ENCODE peak calls at places on chromosomes 13 and 19, in nine cellular contexts. G is tibial nerve, C is transverse colon, T is suprapubic skin, S is SK-N-SH, J is A549, U is stomach, L is K562, O is ovary. B is an unnamed sample. For H3K4me1, the result is how much of the 10 kb centered on the place peaks cover.

GRCh38 chr19:19460761-19461265 is 54.5 kb downstream of the TSSK6 start:
- DNase-seq in G (peak), C (peak), T (peak), S (peak), J (no peak), U (peak), L (no peak), O (peak), B (peak)

GRCh38 chr19:33950141-33950805 is 153.6 kb downstream of the KCTD15 start:
- DNase-seq in G (no peak), C (no peak), T (no peak), S (peak), J (no peak), U (no peak), L (no peak), O (no peak), B (no peak)

GRCh38 chr19:49853852-49854849 is 3.2 kb downstream of the PTOV1 start:
- DNase-seq in G (no peak), C (no peak), T (no peak), S (no peak), J (no peak), U (no peak), L (no peak), O (peak), B (no peak)

GRCh38 chr13:39036212-39036611 is 1.7 kb downstream of the PROSER1 start:
- DNase-seq in G (no peak), C (peak), T (no peak), S (no peak), J (no peak), U (no peak), L (no peak), O (no peak), B (no peak)

GRCh38 chr13:36904219-36904618 is 15.8 kb downstream of the SMAD9 start:
- DNase-seq in G (no peak), C (peak), T (no peak), S (no peak), J (no peak), U (no peak), L (no peak), O (no peak), B (no peak)

GRCh38 chr19:15871570-15871969 is 26.3 kb downstream of the CYP4F2 start:
- DNase-seq in G (no peak), C (peak), T (no peak), S (no peak), J (no peak), U (no peak), L (peak), O (no peak), B (no peak)

GRCh38 chr13:26941345-26942174 is 181.0 kb upstream of the GPR12 start:
- DNase-seq in G (no peak), C (no peak), T (no peak), S (no peak), J (no peak), U (no peak), L (no peak), O (no peak), B (no peak)

GRCh38 chr13:111505175-111505777 is 184.8 kb downstream of the TEX29 start:
- DNase-seq in G (no peak), C (no peak), T (peak), S (peak), J (peak), U (peak), L (peak), O (no peak), B (no peak)

GRCh38 chr19:48258350-48258749 is 2.6 kb upstream of the CARD8 start:
- DNase-seq in G (no peak), C (no peak), T (no peak), S (no peak), J (no peak), U (no peak), L (no peak), O (no peak), B (no peak)

GRCh38 chr13:111897178-111897845 is 169.6 kb upstream of the SOX1 start:
- DNase-seq in G (no peak), C (no peak), T (peak), S (no peak), J (no peak), U (no peak), L (no peak), O (no peak), B (peak)

GRCh38 chr13:39106216-39106995 is 68.2 kb downstream of the NHLRC3 start:
- DNase-seq in G (no peak), C (peak), T (no peak), S (no peak), J (no peak), U (no peak), L (no peak), O (no peak), B (no peak)

GRCh38 chr19:39133431-39134270 is 8.1 kb downstream of the PAK4 start:
- DNase-seq in G (no peak), C (peak), T (no peak), S (peak), J (no peak), U (peak), L (no peak), O (peak), B (no peak)

GRCh38 chr19:2051771-2052704 is 994 bp upstream of the MKNK2 start:
- DNase-seq in G (no peak), C (peak), T (peak), S (no peak), J (no peak), U (peak), L (no peak), O (peak), B (peak)

GRCh38 chr13:44815507-44816074 is 173.7 kb downstream of the NUFIP1 start:
- DNase-seq in G (no peak), C (no peak), T (no peak), S (no peak), J (peak), U (no peak), L (no peak), O (peak), B (no peak)

GRCh38 chr13:67230243-67230773 is at the start of gene PCDH9:
- DNase-seq in G (peak), C (peak), T (peak), S (peak), J (peak), U (peak), L (peak), O (peak), B (peak)

GRCh38 chr19:17090501-17091074 is 15.0 kb downstream of the MYO9B start:
- DNase-seq in G (no peak), C (no peak), T (no peak), S (no peak), J (no peak), U (no peak), L (no peak), O (no peak), B (no peak)

GRCh38 chr13:41905600-41906254 is 55.2 kb downstream of the VWA8 start:
- DNase-seq in G (no peak), C (no peak), T (no peak), S (peak), J (peak), U (no peak), L (peak), O (no peak), B (no peak)

GRCh38 chr19:38617764-38618589 is at the start of gene MAP4K1:
- DNase-seq in G (no peak), C (peak), T (no peak), S (no peak), J (no peak), U (peak), L (no peak), O (peak), B (no peak)

GRCh38 chr13:44649118-44649455 is 73.0 kb upstream of the TSC22D1 start:
- DNase-seq in G (no peak), C (no peak), T (no peak), S (no peak), J (no peak), U (no peak), L (no peak), O (no peak), B (no peak)

GRCh38 chr13:111061338-111062045 is 53.6 kb upstream of the ARHGEF7 start:
- DNase-seq in G (no peak), C (no peak), T (no peak), S (no peak), J (no peak), U (no peak), L (no peak), O (no peak), B (no peak)

GRCh38 chr13:52405369-52405766 is 604 bp downstream of the THSD1 start:
- DNase-seq in G (no peak), C (no peak), T (no peak), S (peak), J (peak), U (no peak), L (no peak), O (no peak), B (no peak)

GRCh38 chr19:5343848-5344247 is 3.2 kb upstream of the PTPRS start:
- DNase-seq in G (no peak), C (no peak), T (no peak), S (no peak), J (no peak), U (no peak), L (no peak), O (no peak), B (no peak)

GRCh38 chr19:45290381-45290931 is 32.2 kb downstream of the CKM start:
- DNase-seq in G (no peak), C (no peak), T (no peak), S (no peak), J (no peak), U (no peak), L (no peak), O (no peak), B (no peak)

GRCh38 chr19:46351241-46352041 is 4.6 kb downstream of the PPP5C start:
- DNase-seq in G (no peak), C (peak), T (peak), S (no peak), J (peak), U (peak), L (no peak), O (no peak), B (peak)

GRCh38 chr13:110008816-110009215 is 222.4 kb upstream of the IRS2 start:
- DNase-seq in G (no peak), C (no peak), T (no peak), S (no peak), J (no peak), U (no peak), L (no peak), O (no peak), B (no peak)

GRCh38 chr13:63435668-63436275 is 2020.1 kb upstream of the PCDH20 start:
- DNase-seq in G (no peak), C (no peak), T (no peak), S (no peak), J (peak), U (no peak), L (no peak), O (no peak), B (no peak)

GRCh38 chr13:51467730-51468129 is 14.9 kb upstream of the INTS6 start:
- DNase-seq in G (no peak), C (no peak), T (no peak), S (no peak), J (no peak), U (no peak), L (no peak), O (no peak), B (no peak)

GRCh38 chr13:21060063-21060826 is 1.1 kb downstream of the LATS2 start:
- DNase-seq in G (no peak), C (peak), T (no peak), S (no peak), J (peak), U (peak), L (no peak), O (peak), B (peak)

GRCh38 chr13:87919956-87920355 is 248.8 kb downstream of the SLITRK5 start:
- DNase-seq in G (no peak), C (no peak), T (no peak), S (no peak), J (no peak), U (no peak), L (no peak), O (no peak), B (no peak)

GRCh38 chr13:79393564-79394249 is 12.3 kb downstream of the RBM26 start:
- DNase-seq in G (no peak), C (peak), T (no peak), S (no peak), J (no peak), U (peak), L (no peak), O (no peak), B (no peak)

GRCh38 chr19:16702123-16702522 is 17.5 kb upstream of the NWD1 start:
- DNase-seq in G (peak), C (no peak), T (peak), S (peak), J (no peak), U (no peak), L (no peak), O (no peak), B (peak)

GRCh38 chr13:66657165-66657895 is 572.8 kb downstream of the PCDH9 start:
- DNase-seq in G (no peak), C (no peak), T (no peak), S (peak), J (peak), U (peak), L (no peak), O (no peak), B (peak)

GRCh38 chr13:92510416-92510815 is 716.2 kb upstream of the GPC6 start:
- DNase-seq in G (no peak), C (no peak), T (no peak), S (no peak), J (no peak), U (no peak), L (no peak), O (no peak), B (no peak)

GRCh38 chr19:12783226-12783848 is 7.9 kb upstream of the JUNB start:
- DNase-seq in G (no peak), C (no peak), T (no peak), S (no peak), J (peak), U (no peak), L (no peak), O (no peak), B (no peak)

GRCh38 chr13:55464222-55464621 is 1676.5 kb upstream of the PRR20A start:
- DNase-seq in G (no peak), C (no peak), T (no peak), S (no peak), J (no peak), U (no peak), L (no peak), O (no peak), B (no peak)

GRCh38 chr19:6021878-6022569 is 44.1 kb upstream of the RANBP3 start:
- DNase-seq in G (peak), C (peak), T (peak), S (peak), J (peak), U (peak), L (peak), O (peak), B (peak)

GRCh38 chr13:66805657-66806056 is 424.5 kb downstream of the PCDH9 start:
- DNase-seq in G (no peak), C (no peak), T (no peak), S (no peak), J (peak), U (peak), L (no peak), O (no peak), B (no peak)

DNA sequence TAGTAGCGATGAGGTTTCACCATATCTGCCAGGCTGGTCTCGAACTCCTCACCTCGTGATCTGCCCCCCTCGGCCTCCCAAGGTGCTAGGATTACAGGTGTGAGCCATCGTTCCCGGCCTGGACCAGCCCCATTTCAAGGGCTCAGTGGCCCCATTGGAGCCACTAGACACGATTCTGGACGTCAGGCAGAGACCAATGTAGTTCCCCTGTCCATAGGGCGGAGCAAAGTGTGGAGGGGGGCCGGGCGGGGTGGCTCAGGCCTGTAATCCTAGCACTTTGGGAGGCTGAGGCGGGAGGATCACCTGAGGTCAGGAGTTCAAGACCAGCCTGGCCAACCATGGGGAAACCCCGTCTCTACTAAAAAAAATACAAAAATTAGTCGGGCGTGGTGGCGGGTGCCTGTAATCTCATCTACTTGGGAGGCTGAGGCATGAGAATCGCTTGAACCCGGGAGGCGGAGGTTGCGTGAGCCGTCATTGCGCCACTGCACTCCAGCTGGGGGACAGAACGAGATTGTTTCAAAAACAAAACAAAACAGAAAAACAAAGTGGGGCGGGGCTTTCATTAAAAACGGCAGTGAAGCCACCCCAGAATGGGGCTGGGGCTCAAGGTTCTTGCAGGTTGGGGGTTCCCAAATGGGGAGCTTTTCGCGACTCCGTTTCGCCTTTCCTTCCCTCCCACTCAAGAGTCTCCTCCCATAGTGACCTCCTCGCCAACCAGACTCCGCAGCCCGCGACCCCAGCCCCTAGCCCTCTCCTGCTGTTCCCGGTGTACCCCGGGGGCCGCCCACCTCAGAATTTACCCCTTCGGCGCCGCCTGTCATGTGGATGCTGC is 758 bp upstream of the TECR start:
- DNase-seq in G (no peak), C (no peak), T (no peak), S (no peak), J (no peak), U (no peak), L (no peak), O (peak), B (peak)
- H3K27ac ChIP-seq in G (peak), C (peak), T (peak), S (peak), J (peak), U (peak), L (peak), O (peak), B (peak)

GRCh38 chr13:49840667-49841066 is 48.2 kb upstream of the KPNA3 start:
- DNase-seq in G (no peak), C (no peak), T (no peak), S (no peak), J (no peak), U (no peak), L (no peak), O (no peak), B (no peak)
- TF ChIP-seq EP300 in G (no peak), C (no peak), T (no peak), S (no peak), J (no peak), U (no peak), L (no peak), O (no peak), B (no peak)

GRCh38 chr13:101544979-101545378 is 92.5 kb downstream of the ITGBL1 start:
- DNase-seq in G (no peak), C (no peak), T (no peak), S (no peak), J (no peak), U (no peak), L (no peak), O (no peak), B (no peak)

DNA sequence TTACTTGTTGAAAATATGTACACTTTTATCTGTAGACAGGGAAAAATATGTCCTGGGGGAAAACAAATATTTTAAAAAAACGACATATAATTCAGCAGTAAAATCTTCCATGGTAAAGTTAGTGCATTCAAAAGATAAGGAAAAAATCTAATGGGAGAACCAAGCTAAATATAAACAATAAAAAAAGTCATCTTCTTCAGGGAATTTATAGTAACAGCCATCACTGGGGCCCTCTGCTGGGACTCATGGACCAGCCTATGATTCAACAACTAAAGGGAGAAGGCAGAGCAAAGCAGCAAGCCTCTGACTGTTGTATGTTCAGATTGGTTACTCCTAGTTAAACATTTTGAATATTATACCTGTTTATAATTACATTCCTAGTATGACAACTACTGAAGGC is 93.0 kb downstream of the ITGBL1 start:
- DNase-seq in G (no peak), C (no peak), T (no peak), S (no peak), J (no peak), U (no peak), L (no peak), O (no peak), B (no peak)
- H3K4me1 ChIP-seq in G (under half), C (under half), T (under half), S (under half), J (under half), U (under half), L (under half), O (under half), B (under half)

GRCh38 chr19:3336680-3337523 is 29.5 kb upstream of the NFIC start:
- DNase-seq in G (peak), C (peak), T (peak), S (peak), J (peak), U (peak), L (no peak), O (peak), B (peak)
- H3K27ac ChIP-seq in G (peak), C (peak), T (peak), S (peak), J (peak), U (peak), L (no peak), O (peak), B (peak)

GRCh38 chr13:95140502-95140901 is 160.7 kb downstream of the ABCC4 start:
- DNase-seq in G (no peak), C (no peak), T (no peak), S (no peak), J (no peak), U (no peak), L (no peak), O (no peak), B (no peak)

GRCh38 chr13:95136638-95137037 is 164.6 kb downstream of the ABCC4 start:
- DNase-seq in G (no peak), C (no peak), T (no peak), S (no peak), J (no peak), U (no peak), L (no peak), O (no peak), B (no peak)

GRCh38 chr13:95133498-95133897 is 167.8 kb downstream of the ABCC4 start:
- DNase-seq in G (no peak), C (no peak), T (no peak), S (no peak), J (no peak), U (no peak), L (no peak), O (no peak), B (no peak)

GRCh38 chr13:95139186-95139585 is 162.1 kb downstream of the ABCC4 start:
- DNase-seq in G (no peak), C (no peak), T (no peak), S (no peak), J (no peak), U (no peak), L (no peak), O (no peak), B (no peak)

DNA sequence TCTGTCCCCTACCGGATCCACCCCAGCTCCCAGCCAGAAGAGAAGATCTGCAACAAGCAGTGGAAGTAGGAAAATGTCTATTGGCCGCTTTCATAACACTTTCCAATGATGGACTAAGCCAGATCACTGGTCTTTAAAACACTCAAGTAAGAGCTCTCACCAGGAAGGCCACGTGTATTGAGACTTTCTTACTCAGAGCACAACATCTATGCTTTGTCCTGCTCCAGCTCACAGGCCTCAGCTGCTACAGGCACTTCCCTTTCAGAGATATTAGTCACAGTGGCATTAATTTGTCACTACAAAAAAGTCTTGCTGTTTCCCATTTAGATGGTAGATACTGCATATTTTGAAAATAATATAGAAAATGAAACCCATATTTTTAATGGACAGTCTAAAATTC is 164.2 kb downstream of the ABCC4 start:
- DNase-seq in G (no peak), C (no peak), T (no peak), S (peak), J (no peak), U (no peak), L (no peak), O (no peak), B (no peak)
- TF ChIP-seq EP300 in G (no peak), C (no peak), T (no peak), S (no peak), J (no peak), U (no peak), L (no peak), O (no peak), B (no peak)